ENCODE peak calls at places on chromosomes 16 and 17, in six cellular contexts. One of them, this sample, is unnamed.

GRCh38 chr17:40517286-40517662 is 15.9 kb upstream of the TNS4 start:
- DNase-seq in A549: no peak
- DNase-seq in endothelial cell of umbilical vein: no peak
- DNase-seq in K562: no peak
- DNase-seq in H1: no peak
- DNase-seq in HepG2: no peak
- DNase-seq in this sample: no peak

GRCh38 chr17:41666336-41666680 is 22.4 kb upstream of the EIF1 start:
- DNase-seq in A549: peak
- DNase-seq in endothelial cell of umbilical vein: peak
- DNase-seq in K562: no peak
- DNase-seq in H1: no peak
- DNase-seq in HepG2: no peak
- DNase-seq in this sample: no peak

GRCh38 chr17:50177983-50178834 is 12.4 kb downstream of the SGCA start:
- DNase-seq in A549: peak
- DNase-seq in endothelial cell of umbilical vein: peak
- DNase-seq in K562: peak
- DNase-seq in H1: peak
- DNase-seq in HepG2: peak
- DNase-seq in this sample: peak

GRCh38 chr17:1110844-1111598 is 68.8 kb downstream of the ABR start:
- DNase-seq in A549: peak
- DNase-seq in endothelial cell of umbilical vein: peak
- DNase-seq in K562: no peak
- DNase-seq in H1: no peak
- DNase-seq in HepG2: peak
- DNase-seq in this sample: no peak

GRCh38 chr17:15321556-15322250 is 19.7 kb downstream of the TEKT3 start:
- DNase-seq in A549: no peak
- DNase-seq in endothelial cell of umbilical vein: no peak
- DNase-seq in K562: no peak
- DNase-seq in H1: no peak
- DNase-seq in HepG2: no peak
- DNase-seq in this sample: no peak

GRCh38 chr17:28717578-28718316 is at the start of gene RAB34:
- DNase-seq in A549: peak
- DNase-seq in endothelial cell of umbilical vein: peak
- DNase-seq in K562: no peak
- DNase-seq in H1: peak
- DNase-seq in HepG2: no peak
- DNase-seq in this sample: peak

GRCh38 chr16:48617711-48618148 is 7.8 kb upstream of the N4BP1 start:
- DNase-seq in A549: no peak
- DNase-seq in endothelial cell of umbilical vein: peak
- DNase-seq in K562: no peak
- DNase-seq in H1: no peak
- DNase-seq in HepG2: no peak
- DNase-seq in this sample: no peak

GRCh38 chr16:29812754-29813643 is 1.0 kb downstream of the PRRT2 start:
- DNase-seq in A549: no peak
- DNase-seq in endothelial cell of umbilical vein: no peak
- DNase-seq in K562: no peak
- DNase-seq in H1: no peak
- DNase-seq in HepG2: no peak
- DNase-seq in this sample: no peak

GRCh38 chr17:29572691-29573557 is 4.4 kb downstream of the TP53I13 start:
- DNase-seq in A549: no peak
- DNase-seq in endothelial cell of umbilical vein: peak
- DNase-seq in K562: peak
- DNase-seq in H1: no peak
- DNase-seq in HepG2: no peak
- DNase-seq in this sample: peak

GRCh38 chr16:2047330-2048115 is at the start of the genes NTHL1 and TSC2:
- DNase-seq in A549: peak
- DNase-seq in endothelial cell of umbilical vein: peak
- DNase-seq in K562: peak
- DNase-seq in H1: peak
- DNase-seq in HepG2: peak
- DNase-seq in this sample: peak

GRCh38 chr16:2046125-2046888 is 1.3 kb downstream of the NTHL1 start:
- DNase-seq in A549: no peak
- DNase-seq in endothelial cell of umbilical vein: no peak
- DNase-seq in K562: no peak
- DNase-seq in H1: no peak
- DNase-seq in HepG2: no peak
- DNase-seq in this sample: no peak

GRCh38 chr16:2048116-2048543 is 345 bp downstream of the TSC2 start:
- DNase-seq in A549: no peak
- DNase-seq in endothelial cell of umbilical vein: no peak
- DNase-seq in K562: no peak
- DNase-seq in H1: no peak
- DNase-seq in HepG2: no peak
- DNase-seq in this sample: no peak

GRCh38 chr16:2044541-2044940 is 3.1 kb downstream of the NTHL1 start:
- DNase-seq in A549: no peak
- DNase-seq in endothelial cell of umbilical vein: no peak
- DNase-seq in K562: no peak
- DNase-seq in H1: no peak
- DNase-seq in HepG2: no peak
- DNase-seq in this sample: no peak

DNA sequence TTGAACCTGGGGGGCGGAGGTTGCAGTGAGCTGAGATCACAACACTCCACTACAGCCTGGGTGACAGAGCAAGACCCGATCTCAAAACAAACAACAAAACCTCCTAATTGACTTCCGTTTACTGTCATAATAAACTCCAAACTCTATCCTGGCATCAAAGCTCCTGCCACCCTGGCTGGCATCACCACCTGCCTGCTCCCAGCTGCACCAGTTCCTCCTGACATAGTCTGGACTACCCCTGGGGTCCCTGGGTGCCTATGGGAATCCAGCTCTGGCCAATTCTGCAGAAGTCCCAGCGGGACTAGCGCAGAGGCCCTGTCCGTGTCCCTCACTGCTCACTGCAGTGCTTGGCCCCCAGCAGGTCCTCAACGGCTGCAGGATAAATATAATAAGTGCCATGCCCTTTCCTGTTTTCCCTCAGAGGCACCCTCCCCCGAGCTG is 725 bp downstream of the NTHL1 start:
- DNase-seq in A549: no peak
- DNase-seq in endothelial cell of umbilical vein: peak
- DNase-seq in K562: no peak
- DNase-seq in H1: no peak
- DNase-seq in HepG2: no peak
- DNase-seq in this sample: no peak
- TF ChIP-seq JUN in A549: no peak
- TF ChIP-seq JUN in endothelial cell of umbilical vein: no peak
- TF ChIP-seq JUN in K562: no peak
- TF ChIP-seq JUN in H1: no peak
- TF ChIP-seq JUN in HepG2: no peak
- TF ChIP-seq JUN in this sample: no peak

DNA sequence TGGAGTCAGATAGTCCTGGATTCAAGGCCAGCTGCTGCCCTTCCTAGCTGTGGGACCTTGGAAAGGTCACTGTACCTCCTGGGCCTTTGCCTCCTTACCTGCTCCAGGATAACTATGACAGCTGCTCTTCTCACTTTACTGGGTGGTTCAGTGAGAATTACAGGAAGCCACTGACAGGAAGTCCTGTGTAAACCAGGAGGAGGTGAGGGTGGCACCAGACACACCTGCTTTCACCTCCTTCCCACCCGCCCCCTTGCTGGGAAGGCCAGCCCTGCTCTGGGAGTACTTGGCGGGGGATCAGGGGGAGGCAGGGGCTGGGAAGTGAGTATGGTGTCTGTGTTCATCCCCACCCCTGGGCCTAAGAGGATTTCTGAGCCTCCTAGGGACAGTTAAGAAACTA is 42.6 kb downstream of the CPNE2 start:
- DNase-seq in A549: no peak
- DNase-seq in endothelial cell of umbilical vein: no peak
- DNase-seq in K562: no peak
- DNase-seq in H1: no peak
- DNase-seq in HepG2: no peak
- DNase-seq in this sample: no peak
- TF ChIP-seq MAX in A549: no peak
- TF ChIP-seq MAX in endothelial cell of umbilical vein: no peak
- TF ChIP-seq MAX in K562: no peak
- TF ChIP-seq MAX in H1: no peak
- TF ChIP-seq MAX in HepG2: no peak
- TF ChIP-seq MAX in this sample: no peak

GRCh38 chr16:75032655-75033054 is 33.8 kb downstream of the ZNRF1 start:
- DNase-seq in A549: no peak
- DNase-seq in endothelial cell of umbilical vein: no peak
- DNase-seq in K562: no peak
- DNase-seq in H1: no peak
- DNase-seq in HepG2: no peak
- DNase-seq in this sample: no peak

GRCh38 chr16:75029854-75030253 is 31.0 kb downstream of the ZNRF1 start:
- DNase-seq in A549: no peak
- DNase-seq in endothelial cell of umbilical vein: no peak
- DNase-seq in K562: no peak
- DNase-seq in H1: no peak
- DNase-seq in HepG2: peak
- DNase-seq in this sample: no peak

GRCh38 chr16:75038036-75038959 is 39.5 kb downstream of the ZNRF1 start:
- DNase-seq in A549: no peak
- DNase-seq in endothelial cell of umbilical vein: no peak
- DNase-seq in K562: peak
- DNase-seq in H1: no peak
- DNase-seq in HepG2: no peak
- DNase-seq in this sample: no peak

GRCh38 chr16:75039941-75040340 is 41.1 kb downstream of the ZNRF1 start:
- DNase-seq in A549: no peak
- DNase-seq in endothelial cell of umbilical vein: no peak
- DNase-seq in K562: no peak
- DNase-seq in H1: no peak
- DNase-seq in HepG2: no peak
- DNase-seq in this sample: no peak

GRCh38 chr16:75035410-75035968 is 36.7 kb downstream of the ZNRF1 start:
- DNase-seq in A549: no peak
- DNase-seq in endothelial cell of umbilical vein: no peak
- DNase-seq in K562: no peak
- DNase-seq in H1: no peak
- DNase-seq in HepG2: no peak
- DNase-seq in this sample: no peak
- TF ChIP-seq JUN in A549: no peak
- TF ChIP-seq JUN in endothelial cell of umbilical vein: no peak
- TF ChIP-seq JUN in K562: no peak
- TF ChIP-seq JUN in H1: no peak
- TF ChIP-seq JUN in HepG2: no peak
- TF ChIP-seq JUN in this sample: no peak

DNA sequence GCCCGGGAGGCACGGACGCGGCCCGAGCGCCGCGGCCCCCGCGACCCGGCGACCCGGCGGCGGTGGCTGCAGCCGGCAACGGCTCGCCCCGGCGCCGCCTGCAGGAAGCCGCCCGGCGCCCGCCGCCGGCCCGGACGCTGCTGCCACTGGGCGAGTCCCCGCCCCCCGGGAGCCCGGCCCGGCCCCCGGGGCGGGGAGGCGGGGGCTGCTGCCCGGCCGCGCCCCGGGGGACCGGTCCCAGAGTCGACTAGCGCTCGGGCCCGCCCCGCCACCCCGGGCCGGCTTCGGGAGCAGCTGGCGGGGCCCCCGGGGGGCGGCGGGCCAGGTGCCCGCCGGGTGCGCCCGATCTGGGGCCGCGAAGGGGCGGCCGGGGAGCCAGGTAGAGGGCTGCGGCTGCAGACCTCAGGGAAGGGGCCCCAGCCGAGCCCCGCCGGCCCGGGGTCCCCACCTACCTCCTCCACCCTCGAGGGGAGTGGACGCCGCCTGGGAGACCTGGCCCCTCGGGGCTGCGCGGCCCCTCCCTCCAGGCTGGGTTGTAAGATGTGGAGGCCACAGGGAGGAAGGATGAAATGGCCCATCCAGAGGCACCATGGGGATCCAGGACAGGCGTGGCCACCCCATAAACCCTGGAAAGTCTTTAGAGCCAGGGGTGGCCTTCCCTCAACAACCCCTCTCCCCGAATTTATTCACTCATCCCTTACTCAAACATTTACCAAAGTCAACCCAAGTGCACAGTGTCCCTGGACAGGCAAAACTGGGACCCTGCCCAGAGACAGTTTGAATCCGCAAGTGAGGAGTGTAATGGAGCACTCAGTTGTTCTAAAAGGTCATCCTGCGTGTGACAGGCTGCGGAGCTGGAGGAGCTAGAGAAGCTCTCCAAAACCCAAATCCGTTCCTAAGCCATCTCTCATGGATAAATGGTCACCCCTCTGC is at the start of gene CDYL2:
- DNase-seq in A549: peak
- DNase-seq in endothelial cell of umbilical vein: no peak
- DNase-seq in K562: peak
- DNase-seq in H1: no peak
- DNase-seq in HepG2: no peak
- DNase-seq in this sample: peak
- TF ChIP-seq MAX in A549: no peak
- TF ChIP-seq MAX in endothelial cell of umbilical vein: no peak
- TF ChIP-seq MAX in K562: no peak
- TF ChIP-seq MAX in H1: no peak
- TF ChIP-seq MAX in HepG2: no peak
- TF ChIP-seq MAX in this sample: no peak